ENCODE peak calls at places on chromosomes 4 and X, in five cellular contexts. U is PC-3, C is suprapubic skin, X is hepatocyte, P is left ventricle myocardium inferior. M is an unnamed sample.
A peak's percentile ranks its signal among the peaks of the same experiment; 100 is the strongest.

GRCh38 chr4:84479663-84480062 is 19.4 kb downstream of the NKX6-1 start:
- DNase-seq in U (peak; percentile 12), C (no peak), X (no peak), P (no peak), M (peak; percentile 57)

GRCh38 chrX:71532078-71532752 is 689 bp upstream of the OGT start:
- DNase-seq in U (peak; percentile 58), C (no peak), X (peak; percentile 21), P (no peak), M (no peak)

GRCh38 chr4:83639849-83640493 is 104.1 kb downstream of the GPAT3 start:
- DNase-seq in U (peak; percentile 84), C (no peak), X (peak; percentile 83), P (no peak), M (peak; percentile 52)

GRCh38 chr4:79898055-79898454 is 175.0 kb downstream of the ANTXR2 start:
- DNase-seq in U (no peak), C (no peak), X (no peak), P (no peak), M (no peak)

GRCh38 chr4:113604955-113605354 is 156.6 kb downstream of the CAMK2D start:
- DNase-seq in U (no peak), C (no peak), X (no peak), P (no peak), M (no peak)

GRCh38 chr4:173505924-173506779 is 23.9 kb downstream of the HAND2 start:
- DNase-seq in U (peak; percentile 56), C (no peak), X (peak; percentile 61), P (peak; percentile 63), M (peak; percentile 89)

GRCh38 chr4:170887396-170887795 is 797.6 kb upstream of the AADAT start:
- DNase-seq in U (no peak), C (no peak), X (no peak), P (no peak), M (no peak)

GRCh38 chr4:73446336-73446938 is 10.4 kb downstream of the AFP start:
- DNase-seq in U (peak; percentile 83), C (no peak), X (peak; percentile 72), P (no peak), M (peak; percentile 21)

GRCh38 chrX:1535241-1536041 is 1.5 kb downstream of the P2RY8 start:
- DNase-seq in U (no peak), C (no peak), X (no peak), P (no peak), M (no peak)

GRCh38 chr4:1601533-1601835 is 82.6 kb downstream of the FAM53A start:
- DNase-seq in U (no peak), C (no peak), X (no peak), P (no peak), M (no peak)

GRCh38 chrX:65667503-65668355 is at the start of gene MSN:
- DNase-seq in U (peak; percentile 66), C (peak; percentile 81), X (peak; percentile 59), P (peak; percentile 84), M (peak; percentile 84)

GRCh38 chr4:88809561-88810219 is 112.1 kb upstream of the NAP1L5 start:
- DNase-seq in U (no peak), C (no peak), X (no peak), P (no peak), M (no peak)

GRCh38 chr4:112546476-112546875 is 30.5 kb upstream of the NEUROG2 start:
- DNase-seq in U (no peak), C (no peak), X (no peak), P (no peak), M (no peak)

GRCh38 chr4:158750379-158750778 is 18.4 kb upstream of the FNIP2 start:
- DNase-seq in U (peak; percentile 10), C (no peak), X (no peak), P (no peak), M (no peak)

GRCh38 chrX:20585782-20586181 is 319.1 kb upstream of the RPS6KA3 start:
- DNase-seq in U (no peak), C (no peak), X (no peak), P (no peak), M (no peak)

GRCh38 chr4:15809058-15809457 is 30.9 kb downstream of the CD38 start:
- DNase-seq in U (no peak), C (no peak), X (no peak), P (no peak), M (no peak)

GRCh38 chr4:86876894-86877685 is 15.1 kb downstream of the C4orf36 start:
- DNase-seq in U (no peak), C (no peak), X (no peak), P (no peak), M (no peak)

GRCh38 chrX:140572724-140573123 is 67.9 kb upstream of the SOX3 start:
- DNase-seq in U (peak; percentile 62), C (no peak), X (peak; percentile 52), P (no peak), M (peak; percentile 54)

GRCh38 chr4:2364654-2365053 is 53.8 kb downstream of the ZFYVE28 start:
- DNase-seq in U (peak; percentile 47), C (no peak), X (no peak), P (peak; percentile 50), M (no peak)

GRCh38 chr4:7323872-7324650 is 110.7 kb downstream of the PSAPL1 start:
- DNase-seq in U (no peak), C (no peak), X (no peak), P (no peak), M (no peak)

GRCh38 chr4:124839786-124840390 is 127.4 kb upstream of the ANKRD50 start:
- DNase-seq in U (no peak), C (no peak), X (no peak), P (no peak), M (no peak)

GRCh38 chrX:153971124-153971631 is 440 bp downstream of the HCFC1 start:
- DNase-seq in U (peak; percentile 88), C (peak; percentile 93), X (peak; percentile 90), P (peak; percentile 88), M (peak; percentile 95)
- H3K4me3 ChIP-seq in U (peak overlapping the region; percentile 99), C (peak overlapping the region; percentile 60), X (peak overlapping the region; percentile 85), P (peak overlapping the region; percentile 83), M (peak overlapping the region; percentile 96)

GRCh38 chrX:17632942-17633341 is 104.4 kb upstream of the SCML1 start:
- DNase-seq in U (peak; percentile 29), C (no peak), X (no peak), P (no peak), M (no peak)

GRCh38 chrX:17631647-17632046 is 105.6 kb upstream of the SCML1 start:
- DNase-seq in U (no peak), C (no peak), X (no peak), P (no peak), M (no peak)

GRCh38 chrX:17627026-17627425 is 110.3 kb upstream of the SCML1 start:
- DNase-seq in U (no peak), C (no peak), X (no peak), P (no peak), M (no peak)

GRCh38 chrX:17629519-17629918 is 107.8 kb upstream of the SCML1 start:
- DNase-seq in U (no peak), C (no peak), X (no peak), P (no peak), M (no peak)

DNA sequence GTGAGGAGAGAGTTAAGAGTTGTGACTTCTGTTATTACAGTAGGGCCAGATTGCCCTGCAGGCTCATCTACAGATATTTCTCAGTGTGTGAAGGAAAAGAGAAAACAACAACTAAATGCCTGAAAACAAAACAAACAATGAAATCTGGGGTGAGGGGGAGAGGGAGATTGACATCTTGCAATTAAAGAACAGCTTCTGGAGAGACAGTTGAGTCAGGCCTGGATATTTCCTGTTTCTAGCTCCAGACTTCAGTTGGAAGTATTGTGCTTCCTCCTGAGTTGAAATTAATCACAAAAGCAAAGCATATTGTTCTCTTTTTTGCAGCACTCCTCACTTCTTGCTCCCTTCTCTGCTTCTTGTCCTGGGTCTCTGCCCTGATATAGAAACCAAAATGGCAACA is 108.3 kb upstream of the SCML1 start:
- DNase-seq in U (no peak), C (no peak), X (no peak), P (no peak), M (no peak)
- H3K27me3 ChIP-seq in U (no peaks in the 10 kb centered on the region), C (no peaks in the 10 kb centered on the region), X (no peaks in the 10 kb centered on the region), P (no peaks in the 10 kb centered on the region), M (no peaks in the 10 kb centered on the region)

DNA sequence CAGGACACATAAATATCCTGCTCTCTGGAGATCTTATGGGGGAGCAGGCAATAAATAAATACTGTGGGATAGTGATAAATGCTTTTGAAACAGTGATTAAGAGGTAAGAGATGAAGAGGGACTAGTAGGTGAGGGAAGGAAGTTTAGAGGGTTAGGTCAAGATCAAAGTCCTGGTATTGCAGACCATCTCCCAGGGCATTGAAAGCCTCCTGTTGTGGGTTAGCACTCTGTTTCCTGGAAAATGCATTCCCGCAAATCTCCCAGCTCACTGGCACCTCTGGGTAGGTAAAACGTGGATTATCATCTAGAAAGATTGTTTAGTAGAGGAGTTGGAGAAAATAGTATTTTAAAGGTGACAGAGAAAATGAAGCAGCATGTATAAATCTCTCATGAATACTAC is 2.2 kb downstream of the SNX25 start:
- DNase-seq in U (no peak), C (no peak), X (no peak), P (no peak), M (no peak)
- H3K4me3 ChIP-seq in U (peak overlapping the region; percentile 95), C (peak overlapping the region; percentile 84), X (peak overlapping the region; percentile 100), P (no peak overlapping the region), M (peak overlapping the region; percentile 6)

DNA sequence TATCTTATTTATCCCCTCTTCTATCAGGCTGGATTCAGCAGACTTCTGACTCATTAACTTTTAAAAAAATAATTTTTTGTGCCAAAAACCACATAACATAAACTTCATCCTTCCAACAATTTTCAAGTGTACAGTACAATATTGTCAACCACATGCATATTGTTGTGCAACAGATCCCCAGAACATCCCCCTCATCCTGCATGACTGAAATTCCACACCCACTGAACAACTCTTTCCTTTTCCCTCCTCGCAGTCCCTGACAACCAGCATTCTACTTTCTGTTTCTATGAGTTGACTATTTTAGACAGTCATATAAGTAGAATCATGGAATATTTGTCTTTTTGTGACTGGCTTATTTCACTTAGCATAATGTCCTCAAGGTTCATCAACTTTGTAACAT is 2.2 kb upstream of the MID2 start:
- DNase-seq in U (peak; percentile 6), C (no peak), X (no peak), P (no peak), M (no peak)
- H3K27me3 ChIP-seq in U (no peaks in the 10 kb centered on the region), C (no peaks in the 10 kb centered on the region), X (no peaks in the 10 kb centered on the region), P (no peaks in the 10 kb centered on the region), M (peaks cover 34% of the 10 kb centered on the region)

GRCh38 chr4:140865253-140865652 is 109.1 kb upstream of the TBC1D9 start:
- DNase-seq in U (no peak), C (no peak), X (no peak), P (no peak), M (no peak)

GRCh38 chr4:140865830-140866229 is 109.6 kb upstream of the TBC1D9 start:
- DNase-seq in U (no peak), C (no peak), X (no peak), P (no peak), M (no peak)

GRCh38 chr4:140861359-140862181 is 105.4 kb upstream of the TBC1D9 start:
- DNase-seq in U (peak; percentile 91), C (no peak), X (peak; percentile 88), P (no peak), M (peak; percentile 33)

GRCh38 chr4:140862182-140862442 is 105.9 kb upstream of the TBC1D9 start:
- DNase-seq in U (no peak), C (no peak), X (no peak), P (no peak), M (no peak)

DNA sequence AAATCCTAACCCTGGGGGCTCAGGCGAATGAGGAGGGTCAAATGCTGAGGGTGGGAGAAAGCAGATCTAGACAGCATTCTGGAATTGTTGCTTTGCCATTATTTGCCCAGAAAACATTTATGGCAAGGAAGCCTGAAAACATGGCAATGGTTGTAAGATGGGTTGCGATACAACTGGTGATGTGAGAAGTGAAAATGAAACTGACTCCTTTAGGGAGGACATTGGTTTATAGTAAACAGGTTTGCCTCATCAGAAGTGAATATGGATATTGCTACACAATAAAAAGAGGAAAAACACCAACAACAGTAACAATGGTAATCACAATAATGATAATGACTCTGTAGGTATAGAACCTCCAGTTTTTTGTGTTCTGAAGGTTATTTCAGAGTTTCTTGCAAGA is 107.0 kb upstream of the TBC1D9 start:
- DNase-seq in U (no peak), C (no peak), X (no peak), P (no peak), M (no peak)
- H3K4me3 ChIP-seq in U (no peak overlapping the region), C (no peak overlapping the region), X (no peak overlapping the region), P (no peak overlapping the region), M (no peak overlapping the region)